ENCODE peak calls at places on chromosomes 16 and 17, in five cellular contexts. One of them, this sample, is unnamed.

GRCh38 chr16:70646260-70647241 is at the start of gene IL34:
- DNase-seq in neural progenitor cell: no peak
- DNase-seq in left ventricle myocardium inferior: no peak
- DNase-seq in OCI-LY7: no peak
- DNase-seq in HCT116: no peak
- DNase-seq in this sample: no peak

GRCh38 chr17:19288453-19288852 is 51.3 kb downstream of the EPN2 start:
- DNase-seq in neural progenitor cell: peak; percentile 51
- DNase-seq in left ventricle myocardium inferior: no peak
- DNase-seq in OCI-LY7: no peak
- DNase-seq in HCT116: no peak
- DNase-seq in this sample: peak; percentile 89

GRCh38 chr16:83968483-83968865 is 430 bp downstream of the NECAB2 start:
- DNase-seq in neural progenitor cell: peak; percentile 70
- DNase-seq in left ventricle myocardium inferior: no peak
- DNase-seq in OCI-LY7: no peak
- DNase-seq in HCT116: no peak
- DNase-seq in this sample: no peak

GRCh38 chr16:5033256-5034166 is at the start of gene NAGPA:
- DNase-seq in neural progenitor cell: peak; percentile 95
- DNase-seq in left ventricle myocardium inferior: peak; percentile 91
- DNase-seq in OCI-LY7: peak; percentile 86
- DNase-seq in HCT116: peak; percentile 74
- DNase-seq in this sample: peak; percentile 96

GRCh38 chr17:4577386-4577993 is 6.8 kb upstream of the SMTNL2 start:
- DNase-seq in neural progenitor cell: no peak
- DNase-seq in left ventricle myocardium inferior: no peak
- DNase-seq in OCI-LY7: no peak
- DNase-seq in HCT116: no peak
- DNase-seq in this sample: no peak

GRCh38 chr17:27320222-27320560 is 26.3 kb downstream of the WSB1 start:
- DNase-seq in neural progenitor cell: no peak
- DNase-seq in left ventricle myocardium inferior: no peak
- DNase-seq in OCI-LY7: no peak
- DNase-seq in HCT116: no peak
- DNase-seq in this sample: no peak

GRCh38 chr17:64128787-64129514 is 993 bp downstream of the ERN1 start:
- DNase-seq in neural progenitor cell: no peak
- DNase-seq in left ventricle myocardium inferior: no peak
- DNase-seq in OCI-LY7: peak; percentile 47
- DNase-seq in HCT116: no peak
- DNase-seq in this sample: no peak

GRCh38 chr16:79593074-79593531 is 7.4 kb downstream of the MAF start:
- DNase-seq in neural progenitor cell: no peak
- DNase-seq in left ventricle myocardium inferior: no peak
- DNase-seq in OCI-LY7: no peak
- DNase-seq in HCT116: no peak
- DNase-seq in this sample: no peak

GRCh38 chr17:14428640-14429029 is 127.8 kb downstream of the HS3ST3B1 start:
- DNase-seq in neural progenitor cell: no peak
- DNase-seq in left ventricle myocardium inferior: no peak
- DNase-seq in OCI-LY7: peak; percentile 84
- DNase-seq in HCT116: no peak
- DNase-seq in this sample: no peak

GRCh38 chr16:28859326-28859725 is 4.3 kb upstream of the SH2B1 start:
- DNase-seq in neural progenitor cell: no peak
- DNase-seq in left ventricle myocardium inferior: no peak
- DNase-seq in OCI-LY7: no peak
- DNase-seq in HCT116: no peak
- DNase-seq in this sample: no peak

GRCh38 chr17:76239538-76240274 is 587 bp downstream of the RNF157 start:
- DNase-seq in neural progenitor cell: peak; percentile 63
- DNase-seq in left ventricle myocardium inferior: no peak
- DNase-seq in OCI-LY7: no peak
- DNase-seq in HCT116: no peak
- DNase-seq in this sample: peak; percentile 82

GRCh38 chr17:44167181-44167861 is 3.2 kb upstream of the ASB16 start:
- DNase-seq in neural progenitor cell: no peak
- DNase-seq in left ventricle myocardium inferior: no peak
- DNase-seq in OCI-LY7: no peak
- DNase-seq in HCT116: no peak
- DNase-seq in this sample: peak; percentile 58

GRCh38 chr17:21285164-21286065 is 904 bp downstream of the MAP2K3 start:
- DNase-seq in neural progenitor cell: peak; percentile 36
- DNase-seq in left ventricle myocardium inferior: no peak
- DNase-seq in OCI-LY7: peak; percentile 34
- DNase-seq in HCT116: no peak
- DNase-seq in this sample: peak; percentile 73

GRCh38 chr17:64390066-64390465 is 594 bp downstream of the PECAM1 start:
- DNase-seq in neural progenitor cell: no peak
- DNase-seq in left ventricle myocardium inferior: no peak
- DNase-seq in OCI-LY7: no peak
- DNase-seq in HCT116: no peak
- DNase-seq in this sample: no peak

GRCh38 chr17:13003927-13004326 is 13.9 kb downstream of the ELAC2 start:
- DNase-seq in neural progenitor cell: no peak
- DNase-seq in left ventricle myocardium inferior: no peak
- DNase-seq in OCI-LY7: no peak
- DNase-seq in HCT116: no peak
- DNase-seq in this sample: no peak

GRCh38 chr17:76497979-76498885 is 3.0 kb downstream of the RHBDF2 start:
- DNase-seq in neural progenitor cell: peak; percentile 68
- DNase-seq in left ventricle myocardium inferior: peak; percentile 87
- DNase-seq in OCI-LY7: no peak
- DNase-seq in HCT116: no peak
- DNase-seq in this sample: peak; percentile 87

GRCh38 chr16:74034862-74035261 is 261.8 kb upstream of the PSMD7 start:
- DNase-seq in neural progenitor cell: peak; percentile 66
- DNase-seq in left ventricle myocardium inferior: no peak
- DNase-seq in OCI-LY7: peak; percentile 5
- DNase-seq in HCT116: peak; percentile 1
- DNase-seq in this sample: no peak

GRCh38 chr17:6927290-6927844 is 68.5 kb upstream of the ALOX12 start:
- DNase-seq in neural progenitor cell: no peak
- DNase-seq in left ventricle myocardium inferior: no peak
- DNase-seq in OCI-LY7: no peak
- DNase-seq in HCT116: no peak
- DNase-seq in this sample: no peak

GRCh38 chr17:7703584-7704574 is 1.1 kb upstream of the EFNB3 start:
- DNase-seq in neural progenitor cell: peak; percentile 92
- DNase-seq in left ventricle myocardium inferior: no peak
- DNase-seq in OCI-LY7: peak; percentile 34
- DNase-seq in HCT116: no peak
- DNase-seq in this sample: peak; percentile 96

GRCh38 chr16:4918790-4919210 is 18.1 kb downstream of the PPL start:
- DNase-seq in neural progenitor cell: no peak
- DNase-seq in left ventricle myocardium inferior: no peak
- DNase-seq in OCI-LY7: no peak
- DNase-seq in HCT116: no peak
- DNase-seq in this sample: peak; percentile 63

GRCh38 chr16:1181715-1182671 is 29.1 kb downstream of the CACNA1H start:
- DNase-seq in neural progenitor cell: peak; percentile 53
- DNase-seq in left ventricle myocardium inferior: peak; percentile 65
- DNase-seq in OCI-LY7: no peak
- DNase-seq in HCT116: no peak
- DNase-seq in this sample: no peak

GRCh38 chr16:81201267-81201666 is 37.2 kb upstream of the BCO1 start:
- DNase-seq in neural progenitor cell: no peak
- DNase-seq in left ventricle myocardium inferior: no peak
- DNase-seq in OCI-LY7: no peak
- DNase-seq in HCT116: no peak
- DNase-seq in this sample: no peak

GRCh38 chr17:83099570-83100181 is 20.3 kb downstream of the METRNL start:
- DNase-seq in neural progenitor cell: peak; percentile 32
- DNase-seq in left ventricle myocardium inferior: no peak
- DNase-seq in OCI-LY7: no peak
- DNase-seq in HCT116: no peak
- DNase-seq in this sample: no peak

DNA sequence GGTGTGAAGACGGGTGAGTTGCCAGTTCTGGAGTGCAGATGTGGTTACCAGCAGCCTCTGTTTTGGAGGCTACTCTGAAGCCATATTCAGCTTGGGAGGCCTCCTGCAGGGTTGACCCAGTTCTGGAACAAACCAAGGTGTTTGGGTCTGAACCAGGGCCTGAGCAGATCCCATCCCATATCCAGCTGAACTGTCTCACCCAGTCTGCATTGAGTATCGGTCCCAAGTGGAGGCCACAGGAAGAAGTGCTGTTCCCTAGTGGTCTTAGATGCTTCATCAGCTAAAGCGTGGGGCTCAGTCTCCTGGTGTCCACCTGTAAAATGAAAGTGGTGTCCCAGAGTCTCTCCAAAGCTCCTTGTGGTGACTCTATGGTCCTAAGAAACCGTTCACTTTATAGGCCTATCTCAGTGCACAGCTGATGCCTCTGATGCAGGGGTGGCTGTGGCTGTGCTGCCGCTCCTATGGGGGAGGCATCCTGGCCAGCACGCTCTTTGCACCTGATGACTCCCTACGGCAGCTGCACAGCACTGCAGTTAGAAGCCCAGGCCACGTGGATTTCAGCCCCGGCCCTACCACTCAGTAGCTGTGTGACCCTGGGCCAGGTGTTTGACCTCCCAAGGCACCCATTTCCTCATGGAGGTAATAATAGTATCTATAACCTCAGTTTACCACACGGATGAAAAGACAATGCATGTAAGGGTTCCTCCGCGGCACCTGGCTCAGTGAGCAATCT is 21.0 kb downstream of the CBX4 start:
- DNase-seq in neural progenitor cell: no peak
- DNase-seq in left ventricle myocardium inferior: no peak
- DNase-seq in OCI-LY7: peak; percentile 69
- DNase-seq in HCT116: no peak
- DNase-seq in this sample: no peak
- H3K27ac ChIP-seq in neural progenitor cell: no peak overlapping the region
- H3K27ac ChIP-seq in left ventricle myocardium inferior: no peak overlapping the region
- H3K27ac ChIP-seq in OCI-LY7: no peak overlapping the region
- H3K27ac ChIP-seq in HCT116: no peak overlapping the region
- H3K27ac ChIP-seq in this sample: no peak overlapping the region

DNA sequence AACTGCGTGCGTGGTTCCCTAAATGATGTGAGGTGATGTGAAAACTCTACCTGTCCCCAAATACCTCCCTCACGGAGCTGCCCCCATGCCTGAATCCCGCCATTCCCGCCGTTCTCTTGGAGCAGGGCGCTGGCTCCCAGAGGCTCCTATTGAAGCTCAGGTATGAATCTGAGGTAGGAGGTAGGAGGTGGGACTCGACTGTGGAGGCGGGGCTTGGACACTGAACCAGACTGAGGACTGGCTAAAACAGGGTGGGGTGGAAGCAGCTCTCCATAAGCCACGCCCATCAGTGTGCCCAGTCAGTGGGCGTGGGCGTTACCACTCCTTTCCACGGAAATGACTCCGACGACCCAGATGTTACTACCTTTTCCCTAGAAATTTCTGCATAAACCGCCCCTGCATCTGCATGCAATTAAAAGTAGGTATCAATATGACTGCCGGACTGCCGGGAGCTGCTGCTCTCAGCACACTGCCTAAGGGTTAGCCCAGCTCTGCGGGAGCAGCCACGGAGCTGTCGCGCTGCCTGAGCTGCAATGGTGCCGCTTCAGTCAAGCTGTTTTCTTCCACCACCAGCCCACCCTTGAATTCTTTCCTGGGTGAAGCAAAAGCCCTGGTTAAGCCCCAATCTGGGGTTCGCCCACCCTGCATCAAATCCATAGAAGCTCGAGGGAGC is 41.0 kb downstream of the FOXL1 start:
- DNase-seq in neural progenitor cell: no peak
- DNase-seq in left ventricle myocardium inferior: no peak
- DNase-seq in OCI-LY7: no peak
- DNase-seq in HCT116: no peak
- DNase-seq in this sample: no peak
- H3K4me3 ChIP-seq in neural progenitor cell: no peak overlapping the region
- H3K4me3 ChIP-seq in left ventricle myocardium inferior: peak overlapping the region; percentile 41
- H3K4me3 ChIP-seq in OCI-LY7: no peak overlapping the region
- H3K4me3 ChIP-seq in HCT116: no peak overlapping the region
- H3K4me3 ChIP-seq in this sample: no peak overlapping the region

DNA sequence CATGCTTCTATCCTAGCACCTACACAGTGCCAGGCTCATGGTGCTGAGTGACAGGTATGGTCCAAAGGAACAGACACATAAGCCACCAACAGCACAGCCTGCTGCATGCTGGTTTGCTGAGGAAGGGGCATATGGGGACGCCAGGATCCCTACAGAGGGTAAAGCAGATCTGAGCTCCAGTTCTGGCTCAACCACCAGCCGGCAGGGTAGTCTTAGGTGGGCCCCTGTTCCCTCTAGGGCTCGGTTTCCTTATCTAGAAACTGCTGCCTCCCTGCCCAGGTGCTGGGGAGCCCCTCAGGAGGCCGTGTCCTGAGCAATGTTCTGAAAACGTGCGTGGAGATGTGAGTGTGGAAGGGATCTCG is 24.2 kb upstream of the MRPS23 start:
- DNase-seq in neural progenitor cell: no peak
- DNase-seq in left ventricle myocardium inferior: no peak
- DNase-seq in OCI-LY7: no peak
- DNase-seq in HCT116: no peak
- DNase-seq in this sample: no peak
- H3K4me1 ChIP-seq in neural progenitor cell: peaks cover 27% of the 10 kb centered on the region
- H3K4me1 ChIP-seq in left ventricle myocardium inferior: peaks cover 83% of the 10 kb centered on the region
- H3K4me1 ChIP-seq in OCI-LY7: peaks cover 16% of the 10 kb centered on the region
- H3K4me1 ChIP-seq in HCT116: peaks cover 98% of the 10 kb centered on the region
- H3K4me1 ChIP-seq in this sample: peaks cover 27% of the 10 kb centered on the region

GRCh38 chr16:65305588-65305987 is 183.7 kb upstream of the CDH11 start:
- DNase-seq in neural progenitor cell: no peak
- DNase-seq in left ventricle myocardium inferior: no peak
- DNase-seq in OCI-LY7: no peak
- DNase-seq in HCT116: no peak
- DNase-seq in this sample: no peak
- H3K27ac ChIP-seq in neural progenitor cell: no peak overlapping the region
- H3K27ac ChIP-seq in left ventricle myocardium inferior: no peak overlapping the region
- H3K27ac ChIP-seq in OCI-LY7: no peak overlapping the region
- H3K27ac ChIP-seq in HCT116: no peak overlapping the region
- H3K27ac ChIP-seq in this sample: no peak overlapping the region

GRCh38 chr17:41512789-41513547 is 5.7 kb downstream of the KRT15 start:
- DNase-seq in neural progenitor cell: no peak
- DNase-seq in left ventricle myocardium inferior: no peak
- DNase-seq in OCI-LY7: no peak
- DNase-seq in HCT116: no peak
- DNase-seq in this sample: no peak

GRCh38 chr17:41518789-41519449 is at the start of gene KRT15:
- DNase-seq in neural progenitor cell: no peak
- DNase-seq in left ventricle myocardium inferior: no peak
- DNase-seq in OCI-LY7: no peak
- DNase-seq in HCT116: no peak
- DNase-seq in this sample: no peak

GRCh38 chr17:41516828-41517283 is 1.8 kb downstream of the KRT15 start:
- DNase-seq in neural progenitor cell: no peak
- DNase-seq in left ventricle myocardium inferior: no peak
- DNase-seq in OCI-LY7: no peak
- DNase-seq in HCT116: no peak
- DNase-seq in this sample: no peak

GRCh38 chr17:41518031-41518430 is 659 bp downstream of the KRT15 start:
- DNase-seq in neural progenitor cell: no peak
- DNase-seq in left ventricle myocardium inferior: no peak
- DNase-seq in OCI-LY7: no peak
- DNase-seq in HCT116: no peak
- DNase-seq in this sample: no peak

GRCh38 chr17:41516147-41516827 is 2.4 kb downstream of the KRT15 start:
- DNase-seq in neural progenitor cell: no peak
- DNase-seq in left ventricle myocardium inferior: no peak
- DNase-seq in OCI-LY7: no peak
- DNase-seq in HCT116: no peak
- DNase-seq in this sample: no peak
- H3K4me3 ChIP-seq in neural progenitor cell: no peak overlapping the region
- H3K4me3 ChIP-seq in left ventricle myocardium inferior: no peak overlapping the region
- H3K4me3 ChIP-seq in OCI-LY7: no peak overlapping the region
- H3K4me3 ChIP-seq in HCT116: no peak overlapping the region
- H3K4me3 ChIP-seq in this sample: no peak overlapping the region